ENCODE peak calls at places on chromosomes 12 and 14, in four cellular contexts. J is aorta; S is CD8-positive, alpha-beta T cell; X is foreskin keratinocyte. W is an unnamed sample.

GRCh38 chr12:120630139-120630895 is 10.1 kb upstream of the CABP1 start:
- DNase-seq in S (no peak), J (no peak), X (no peak), W (no peak)

GRCh38 chr14:76826122-76826521 is at the start of gene LRRC74A:
- DNase-seq in X (peak; percentile 18), S (no peak), J (no peak), W (no peak)

GRCh38 chr12:44317651-44318126 is 481.8 kb downstream of the TMEM117 start:
- DNase-seq in S (no peak), X (no peak), J (no peak), W (no peak)

GRCh38 chr12:71685312-71685906 is 473 bp upstream of the TMEM19 start:
- DNase-seq in S (no peak), X (no peak), J (no peak), W (peak; percentile 14)

GRCh38 chr14:75373133-75373532 is 54.7 kb upstream of the JDP2 start:
- DNase-seq in X (no peak), S (no peak), J (no peak), W (no peak)

GRCh38 chr14:26872510-26872909 is 274.7 kb upstream of the NOVA1 start:
- DNase-seq in X (no peak), S (no peak), J (no peak), W (peak; percentile 23)

GRCh38 chr12:6927379-6927991 is at the start of gene ATN1:
- DNase-seq in X (no peak), S (no peak), J (peak; percentile 95), W (peak; percentile 79)

GRCh38 chr12:7012024-7012607 is 6.2 kb downstream of the LPCAT3 start:
- DNase-seq in J (no peak), S (no peak), X (no peak), W (no peak)

GRCh38 chr12:110543965-110544364 is 39.2 kb downstream of the PPTC7 start:
- DNase-seq in J (no peak), S (no peak), X (no peak), W (no peak)

GRCh38 chr14:101198398-101199027 is 295.0 kb upstream of the RTL1 start:
- DNase-seq in J (peak; percentile 36), S (no peak), X (no peak), W (no peak)

GRCh38 chr14:100031506-100032281 is 33.5 kb upstream of the EVL start:
- DNase-seq in S (no peak), X (peak; percentile 98), J (no peak), W (peak; percentile 24)

GRCh38 chr14:103401223-103402214 is 16.3 kb downstream of the MARK3 start:
- DNase-seq in J (no peak), S (no peak), X (peak; percentile 86), W (no peak)

GRCh38 chr12:80553316-80553715 is 109.3 kb downstream of the PTPRQ start:
- DNase-seq in J (no peak), X (peak; percentile 70), S (no peak), W (no peak)

GRCh38 chr14:80395031-80395430 is 183.7 kb upstream of the DIO2 start:
- DNase-seq in X (no peak), S (no peak), J (no peak), W (no peak)

GRCh38 chr12:1906579-1906978 is 11.9 kb downstream of the CACNA2D4 start:
- DNase-seq in X (no peak), S (no peak), J (no peak), W (no peak)

GRCh38 chr14:98210045-98210678 is 1061.8 kb downstream of the BCL11B start:
- DNase-seq in J (no peak), X (no peak), S (peak; percentile 77), W (no peak)

GRCh38 chr14:76810953-76811400 is 1.7 kb downstream of the ANGEL1 start:
- DNase-seq in S (peak; percentile 17), X (peak; percentile 34), J (no peak), W (peak; percentile 27)

GRCh38 chr14:52069617-52070431 is 965 bp upstream of the NID2 start:
- DNase-seq in J (peak; percentile 82), S (peak; percentile 4), X (no peak), W (peak; percentile 26)

GRCh38 chr14:62189698-62190097 is 427.5 kb downstream of the SNAPC1 start:
- DNase-seq in S (no peak), J (no peak), X (peak; percentile 57), W (no peak)

GRCh38 chr14:61524936-61525292 is 170.4 kb upstream of the HIF1A start:
- DNase-seq in S (no peak), X (no peak), J (no peak), W (no peak)

GRCh38 chr12:6084261-6084968 is 40.1 kb downstream of the VWF start:
- DNase-seq in J (no peak), S (no peak), X (peak; percentile 83), W (peak; percentile 15)

GRCh38 chr12:39406257-39406656 is 36.7 kb downstream of the KIF21A start:
- DNase-seq in S (no peak), J (no peak), X (no peak), W (no peak)

GRCh38 chr14:58864751-58865519 is 227.2 kb downstream of the DACT1 start:
- DNase-seq in S (no peak), J (no peak), X (peak; percentile 59), W (no peak)

GRCh38 chr12:76764856-76765255 is 941 bp downstream of the ZDHHC17 start:
- DNase-seq in S (no peak), J (no peak), X (no peak), W (peak; percentile 10)

GRCh38 chr12:19230896-19231295 is 101.4 kb downstream of the PLEKHA5 start:
- DNase-seq in X (no peak), J (no peak), S (no peak), W (no peak)

GRCh38 chr14:55104051-55104954 is 24.7 kb upstream of the LGALS3 start:
- DNase-seq in J (no peak), S (no peak), X (peak; percentile 22), W (no peak)

GRCh38 chr12:123886931-123887582 is 85.6 kb downstream of the CCDC92 start:
- DNase-seq in S (no peak), J (no peak), X (no peak), W (peak; percentile 34)

GRCh38 chr14:68088463-68088862 is 268.9 kb downstream of the RAD51B start:
- DNase-seq in S (no peak), X (peak; percentile 54), J (no peak), W (no peak)

DNA sequence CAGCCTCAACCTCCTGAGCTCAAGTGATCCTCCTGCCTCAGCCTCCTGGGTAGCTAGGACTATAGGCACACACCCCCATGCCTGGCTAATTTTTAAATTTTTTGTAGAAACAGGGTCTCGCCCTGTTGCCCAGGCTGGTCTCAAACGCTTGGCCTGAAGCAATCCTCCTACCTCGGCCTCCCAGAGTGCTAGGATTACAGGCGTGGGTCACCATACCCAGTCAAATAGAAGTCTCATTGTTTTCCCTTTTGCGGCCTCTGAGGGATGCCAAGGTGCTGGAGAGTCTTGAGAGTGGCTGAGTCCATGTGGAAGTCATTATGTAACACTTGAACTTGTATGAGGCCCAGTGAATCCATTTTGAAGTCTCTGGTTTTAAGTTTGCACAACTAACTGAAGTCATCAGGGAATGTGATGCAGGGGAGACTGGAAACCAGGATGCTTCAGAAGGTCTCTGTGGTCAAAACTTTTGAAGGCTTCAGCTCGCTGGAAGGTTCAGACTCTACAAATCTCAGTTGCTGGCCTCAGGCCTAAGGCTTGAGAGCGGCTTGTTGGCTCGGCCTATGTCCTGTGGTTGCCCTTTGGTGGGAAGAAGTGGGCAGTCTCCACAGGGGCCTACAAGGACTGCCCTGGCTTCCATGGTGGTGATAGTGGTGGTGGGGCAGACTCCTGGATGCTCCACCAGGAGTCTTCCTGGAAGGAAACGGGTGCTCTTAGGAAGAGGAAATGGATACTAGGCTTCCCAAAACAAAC is 29.2 kb downstream of the GALNT16 start:
- DNase-seq in X (no peak), S (no peak), J (no peak), W (no peak)
- H3K4me1 ChIP-seq in X (no peaks in the 10 kb centered on the region), S (no peaks in the 10 kb centered on the region), J (no peaks in the 10 kb centered on the region), W (no peaks in the 10 kb centered on the region)

GRCh38 chr12:125198647-125199046 is 133.4 kb downstream of the AACS start:
- DNase-seq in J (no peak), S (no peak), X (no peak), W (no peak)
- H3K4me1 ChIP-seq in J (no peaks in the 10 kb centered on the region), S (no peaks in the 10 kb centered on the region), X (no peaks in the 10 kb centered on the region), W (no peaks in the 10 kb centered on the region)

DNA sequence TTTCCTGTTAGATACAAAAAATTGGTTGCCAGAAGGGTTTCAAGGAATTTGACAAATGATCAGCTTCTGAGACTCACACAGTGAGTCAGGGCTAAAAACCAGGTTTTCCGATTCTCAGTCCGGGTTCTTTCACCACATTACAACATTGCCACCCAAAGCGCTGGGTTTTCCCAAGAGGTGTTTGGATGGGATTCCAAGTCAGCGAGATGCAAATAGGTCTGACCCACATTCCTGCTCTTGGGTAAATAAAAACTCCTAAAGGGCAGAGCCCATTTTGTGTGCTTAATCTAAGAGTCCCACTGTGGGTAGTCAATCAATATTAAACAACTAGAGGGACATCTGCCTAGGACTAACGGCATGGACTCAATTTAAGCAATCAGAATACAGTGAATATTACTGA is 5.4 kb upstream of the RIC8B start:
- DNase-seq in X (no peak), J (no peak), S (no peak), W (no peak)
- H3K4me1 ChIP-seq in X (no peaks in the 10 kb centered on the region), J (peaks cover 11% of the 10 kb centered on the region), S (peaks cover 22% of the 10 kb centered on the region), W (no peaks in the 10 kb centered on the region)

DNA sequence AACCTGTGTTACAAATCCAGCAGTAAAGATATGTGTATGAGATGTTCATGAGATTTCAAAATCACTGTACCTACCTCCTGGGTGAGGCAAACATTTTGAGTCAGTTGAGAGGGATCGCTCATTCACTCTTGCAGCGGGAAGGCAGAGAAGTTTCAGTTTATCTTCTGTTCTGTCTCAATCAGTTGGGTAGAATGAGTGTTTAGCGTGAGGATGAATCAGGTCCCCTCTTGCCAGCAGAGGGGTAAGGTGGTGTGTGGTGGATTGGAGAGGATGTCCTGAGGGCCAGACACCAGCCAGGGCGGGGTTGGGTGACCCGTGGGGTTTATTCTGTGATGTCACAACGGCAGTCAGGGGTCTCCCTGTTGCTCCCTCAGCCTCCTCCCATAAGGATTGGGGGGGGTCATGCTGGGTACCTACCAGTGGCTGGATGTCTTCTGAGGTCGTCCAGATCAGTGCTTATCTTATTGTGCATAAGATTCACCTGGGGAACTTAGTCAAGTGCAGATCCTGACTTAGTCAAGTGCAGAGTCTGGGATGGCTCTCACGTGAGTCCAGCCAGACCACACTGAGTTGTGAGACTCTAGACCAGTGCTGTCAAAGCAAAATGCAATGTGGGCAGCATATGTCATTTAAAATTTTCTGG is at the start of gene GSG1:
- DNase-seq in S (no peak), X (peak; percentile 67), J (no peak), W (no peak)
- H3K4me1 ChIP-seq in S (peaks cover 19% of the 10 kb centered on the region), X (peaks cover 34% of the 10 kb centered on the region), J (no peaks in the 10 kb centered on the region), W (peaks cover 34% of the 10 kb centered on the region)

GRCh38 chr14:73743431-73743931 is 29.3 kb upstream of the PNMA1 start:
- DNase-seq in S (peak; percentile 66), J (no peak), X (no peak), W (peak; percentile 75)
- H3K4me1 ChIP-seq in S (peaks cover 100% of the 10 kb centered on the region), J (no peaks in the 10 kb centered on the region), X (peaks cover 71% of the 10 kb centered on the region), W (peaks cover 95% of the 10 kb centered on the region)

GRCh38 chr12:47908738-47909137 is 3.9 kb upstream of the VDR start:
- DNase-seq in X (no peak), J (no peak), S (no peak), W (no peak)
- H3K4me1 ChIP-seq in X (peaks cover 3% of the 10 kb centered on the region), J (no peaks in the 10 kb centered on the region), S (peaks cover 9% of the 10 kb centered on the region), W (peaks cover 5% of the 10 kb centered on the region)

DNA sequence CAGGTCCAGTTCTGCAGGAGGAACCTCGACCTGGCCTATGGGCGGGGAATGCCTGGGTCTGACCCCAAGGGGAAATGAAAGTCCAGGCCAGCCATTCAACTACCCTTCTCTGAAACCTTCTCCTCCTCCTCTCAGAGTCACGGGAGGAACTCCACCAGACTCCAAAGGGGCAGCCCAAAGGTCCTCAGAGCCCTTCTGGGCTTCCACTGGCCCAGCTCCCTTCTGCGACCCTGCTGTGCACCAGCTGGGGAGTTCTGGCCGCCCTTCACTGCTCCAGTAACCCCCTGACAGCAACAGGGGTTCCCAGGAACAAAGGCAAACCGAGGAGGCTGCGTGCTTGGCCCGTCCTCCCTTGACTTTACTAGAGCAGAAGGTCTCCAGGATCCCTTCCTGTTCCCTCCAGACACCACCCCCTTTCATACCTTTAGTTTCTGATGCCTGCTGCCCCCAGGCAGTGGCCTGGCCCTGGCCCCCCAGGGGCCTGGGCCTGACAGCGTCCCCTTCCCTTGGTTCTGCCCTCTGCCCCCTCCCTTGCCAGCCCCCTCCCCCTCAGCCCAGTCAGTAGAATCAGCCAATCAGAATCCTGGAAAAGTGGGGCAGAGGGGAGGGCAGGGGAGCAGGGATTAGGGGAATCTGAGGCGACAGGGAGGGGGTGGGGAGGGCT is 850 bp upstream of the ZNF385A start:
- DNase-seq in J (peak; percentile 74), S (no peak), X (no peak), W (no peak)
- H3K4me1 ChIP-seq in J (no peaks in the 10 kb centered on the region), S (no peaks in the 10 kb centered on the region), X (peaks cover 41% of the 10 kb centered on the region), W (peaks cover 21% of the 10 kb centered on the region)